ENCODE peak calls at places on chromosomes 13 and 19, in eight cellular contexts. K is esophagus muscularis mucosa, J is IMR-90, O is adrenal gland, N is breast epithelium, P is H54, L is spleen, V is uterus. E is an unnamed sample.

GRCh38 chr13:73090812-73091187 is 32.0 kb downstream of the KLF5 start:
- DNase-seq in K (no peak), J (no peak), O (no peak), N (no peak), P (no peak), L (no peak), V (no peak), E (no peak)

GRCh38 chr19:22332924-22333323 is 46.7 kb downstream of the ZNF729 start:
- DNase-seq in K (peak), J (no peak), O (no peak), N (no peak), P (no peak), L (no peak), V (no peak), E (no peak)

GRCh38 chr13:83709751-83710515 is 172.3 kb downstream of the SLITRK1 start:
- DNase-seq in K (no peak), J (no peak), O (no peak), N (no peak), P (no peak), L (no peak), V (no peak), E (no peak)

GRCh38 chr13:48194392-48194754 is 38.6 kb upstream of the ITM2B start:
- DNase-seq in K (no peak), J (no peak), O (no peak), N (no peak), P (no peak), L (no peak), V (no peak), E (no peak)

GRCh38 chr13:69199664-69200063 is 908.0 kb upstream of the ATXN8OS start:
- DNase-seq in K (no peak), J (no peak), O (no peak), N (no peak), P (no peak), L (no peak), V (no peak), E (no peak)

GRCh38 chr19:53947624-53948023 is 15.1 kb upstream of the CACNG8 start:
- DNase-seq in K (no peak), J (no peak), O (no peak), N (no peak), P (peak), L (no peak), V (no peak), E (no peak)

GRCh38 chr13:111031531-111031961 is 83.6 kb upstream of the ARHGEF7 start:
- DNase-seq in K (no peak), J (peak), O (no peak), N (no peak), P (peak), L (no peak), V (no peak), E (no peak)

GRCh38 chr13:50805805-50806204 is 37.7 kb downstream of the DLEU7 start:
- DNase-seq in K (no peak), J (peak), O (no peak), N (no peak), P (no peak), L (no peak), V (no peak), E (no peak)

GRCh38 chr13:27868639-27869435 is 51.0 kb upstream of the PDX1 start:
- DNase-seq in K (no peak), J (peak), O (no peak), N (no peak), P (no peak), L (no peak), V (no peak), E (no peak)

GRCh38 chr13:89832827-89833226 is 1514.7 kb upstream of the MIR17HG start:
- DNase-seq in K (no peak), J (peak), O (no peak), N (no peak), P (no peak), L (no peak), V (no peak), E (no peak)

GRCh38 chr19:1361601-1362384 is 21.9 kb upstream of the NDUFS7 start:
- DNase-seq in K (no peak), J (peak), O (no peak), N (no peak), P (peak), L (no peak), V (no peak), E (no peak)

GRCh38 chr19:17114414-17114831 is 38.8 kb downstream of the MYO9B start:
- DNase-seq in K (no peak), J (peak), O (no peak), N (no peak), P (no peak), L (no peak), V (no peak), E (no peak)

GRCh38 chr13:27583645-27584044 is 36.7 kb downstream of the LNX2 start:
- DNase-seq in K (no peak), J (no peak), O (no peak), N (no peak), P (no peak), L (no peak), V (no peak), E (no peak)

GRCh38 chr13:107209811-107210210 is 641.9 kb upstream of the ARGLU1 start:
- DNase-seq in K (no peak), J (peak), O (no peak), N (no peak), P (no peak), L (no peak), V (no peak), E (no peak)

GRCh38 chr13:67238277-67238859 is 8.2 kb upstream of the PCDH9 start:
- DNase-seq in K (no peak), J (peak), O (no peak), N (no peak), P (no peak), L (no peak), V (no peak), E (no peak)

GRCh38 chr13:33205804-33206221 is 79.7 kb downstream of the STARD13 start:
- DNase-seq in K (peak), J (peak), O (no peak), N (no peak), P (no peak), L (no peak), V (no peak), E (no peak)

GRCh38 chr13:111115051-111115840 is at the start of gene ARHGEF7:
- DNase-seq in K (peak), J (no peak), O (no peak), N (no peak), P (no peak), L (no peak), V (peak), E (peak)

GRCh38 chr13:43537124-43537523 is 249.6 kb downstream of the ENOX1 start:
- DNase-seq in K (no peak), J (peak), O (no peak), N (no peak), P (no peak), L (no peak), V (no peak), E (no peak)

GRCh38 chr19:28296506-28296905 is 916.4 kb downstream of the UQCRFS1 start:
- DNase-seq in K (no peak), J (no peak), O (no peak), N (no peak), P (no peak), L (no peak), V (no peak), E (no peak)

GRCh38 chr19:19545707-19546106 is 7.6 kb downstream of the CILP2 start:
- DNase-seq in K (no peak), J (no peak), O (no peak), N (no peak), P (no peak), L (no peak), V (no peak), E (no peak)

GRCh38 chr19:10667867-10668266 is 13.7 kb downstream of the ILF3 start:
- DNase-seq in K (no peak), J (no peak), O (no peak), N (no peak), P (no peak), L (no peak), V (no peak), E (no peak)

GRCh38 chr19:53553865-53554791 is 16.2 kb downstream of the ZNF331 start:
- DNase-seq in K (peak), J (peak), O (peak), N (peak), P (peak), L (peak), V (peak), E (peak)

GRCh38 chr13:102814025-102814607 is 15.2 kb downstream of the BIVM start:
- DNase-seq in K (no peak), J (no peak), O (no peak), N (no peak), P (no peak), L (no peak), V (no peak), E (no peak)

GRCh38 chr13:42047561-42048322 is 706 bp upstream of the DGKH start:
- DNase-seq in K (no peak), J (peak), O (peak), N (peak), P (peak), L (peak), V (peak), E (peak)

GRCh38 chr13:104875008-104875762 is 1660.3 kb downstream of the EFNB2 start:
- DNase-seq in K (no peak), J (no peak), O (no peak), N (no peak), P (no peak), L (no peak), V (no peak), E (no peak)

GRCh38 chr19:11373166-11373884 is 1.1 kb upstream of the SWSAP1 start:
- DNase-seq in K (no peak), J (no peak), O (no peak), N (no peak), P (no peak), L (no peak), V (no peak), E (no peak)

GRCh38 chr19:21130097-21130775 is 11.6 kb upstream of the ZNF431 start:
- DNase-seq in K (no peak), J (no peak), O (no peak), N (no peak), P (no peak), L (no peak), V (no peak), E (no peak)

GRCh38 chr19:10551698-10552301 is 8.1 kb downstream of the ATG4D start:
- DNase-seq in K (no peak), J (no peak), O (no peak), N (no peak), P (peak), L (no peak), V (no peak), E (no peak)

GRCh38 chr13:94335786-94336357 is 143.6 kb downstream of the DCT start:
- DNase-seq in K (peak), J (peak), O (no peak), N (no peak), P (no peak), L (no peak), V (no peak), E (no peak)

GRCh38 chr13:103031332-103031873 is 34.8 kb downstream of the SLC10A2 start:
- DNase-seq in K (no peak), J (no peak), O (no peak), N (no peak), P (no peak), L (no peak), V (no peak), E (peak)

DNA sequence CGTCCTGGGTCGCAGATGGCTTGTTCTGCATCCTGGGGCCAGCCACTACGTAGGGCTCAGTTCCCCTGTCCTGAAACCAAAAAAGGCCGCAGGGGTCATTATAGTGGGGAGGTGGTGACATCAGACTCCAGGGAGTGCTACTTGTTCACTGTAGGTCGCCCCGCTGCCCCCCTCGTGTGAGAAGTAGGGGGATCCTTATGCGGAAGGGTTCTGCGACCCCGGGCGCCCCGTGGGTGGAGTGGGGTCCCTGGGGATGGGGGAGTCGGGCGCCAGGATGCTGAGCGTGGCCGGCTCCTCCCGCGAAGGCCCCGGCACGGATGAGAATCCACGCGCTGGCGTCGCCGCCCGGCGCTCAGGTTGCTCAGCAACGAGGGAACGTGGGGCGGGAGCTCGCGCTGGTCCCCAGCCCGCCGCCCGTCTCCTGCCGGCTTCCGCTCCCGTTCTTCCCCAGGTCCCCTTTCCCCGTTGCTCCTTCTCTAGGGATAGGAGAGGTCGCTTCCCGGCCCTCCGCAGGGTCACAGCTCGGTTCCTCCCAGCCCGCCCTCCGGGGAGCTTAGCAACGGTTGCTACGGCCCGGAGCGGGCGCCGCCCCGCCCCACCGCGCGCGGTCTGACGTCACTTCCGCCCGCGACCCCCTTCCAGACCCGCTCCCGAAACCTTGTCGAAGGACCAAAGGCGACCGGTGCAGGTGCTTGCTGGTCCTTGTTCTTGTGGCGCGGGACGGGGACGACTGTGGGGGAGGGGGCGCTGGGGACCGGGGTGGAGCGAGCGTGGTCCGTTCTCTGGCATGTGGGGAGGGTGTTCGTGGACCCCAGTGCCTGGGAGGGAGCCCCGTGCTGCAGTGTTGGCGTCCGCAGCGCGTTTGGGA is at the start of gene NAT14:
- DNase-seq in K (no peak), J (peak), O (peak), N (no peak), P (peak), L (peak), V (peak), E (peak)
- TF ChIP-seq POLR2A in K (no peak), J (peak), O (no peak), N (no peak), P (peak), L (no peak), V (peak), E (peak)

GRCh38 chr19:18419195-18419698 is at the start of gene SSBP4:
- DNase-seq in K (no peak), J (peak), O (peak), N (no peak), P (no peak), L (peak), V (peak), E (peak)
- TF ChIP-seq POLR2A in K (no peak), J (peak), O (peak), N (no peak), P (peak), L (peak), V (peak), E (no peak)

GRCh38 chr19:37251308-37252229 is 33.6 kb downstream of the ZNF383 start:
- DNase-seq in K (peak), J (peak), O (peak), N (peak), P (peak), L (peak), V (peak), E (peak)
- TF ChIP-seq POLR2A in K (no peak), J (no peak), O (no peak), N (no peak), P (peak), L (no peak), V (peak), E (peak)

GRCh38 chr13:75482070-75482819 is at the start of gene TBC1D4:
- DNase-seq in K (peak), J (peak), O (peak), N (peak), P (peak), L (peak), V (peak), E (peak)
- TF ChIP-seq POLR2A in K (no peak), J (peak), O (no peak), N (no peak), P (peak), L (peak), V (peak), E (no peak)

DNA sequence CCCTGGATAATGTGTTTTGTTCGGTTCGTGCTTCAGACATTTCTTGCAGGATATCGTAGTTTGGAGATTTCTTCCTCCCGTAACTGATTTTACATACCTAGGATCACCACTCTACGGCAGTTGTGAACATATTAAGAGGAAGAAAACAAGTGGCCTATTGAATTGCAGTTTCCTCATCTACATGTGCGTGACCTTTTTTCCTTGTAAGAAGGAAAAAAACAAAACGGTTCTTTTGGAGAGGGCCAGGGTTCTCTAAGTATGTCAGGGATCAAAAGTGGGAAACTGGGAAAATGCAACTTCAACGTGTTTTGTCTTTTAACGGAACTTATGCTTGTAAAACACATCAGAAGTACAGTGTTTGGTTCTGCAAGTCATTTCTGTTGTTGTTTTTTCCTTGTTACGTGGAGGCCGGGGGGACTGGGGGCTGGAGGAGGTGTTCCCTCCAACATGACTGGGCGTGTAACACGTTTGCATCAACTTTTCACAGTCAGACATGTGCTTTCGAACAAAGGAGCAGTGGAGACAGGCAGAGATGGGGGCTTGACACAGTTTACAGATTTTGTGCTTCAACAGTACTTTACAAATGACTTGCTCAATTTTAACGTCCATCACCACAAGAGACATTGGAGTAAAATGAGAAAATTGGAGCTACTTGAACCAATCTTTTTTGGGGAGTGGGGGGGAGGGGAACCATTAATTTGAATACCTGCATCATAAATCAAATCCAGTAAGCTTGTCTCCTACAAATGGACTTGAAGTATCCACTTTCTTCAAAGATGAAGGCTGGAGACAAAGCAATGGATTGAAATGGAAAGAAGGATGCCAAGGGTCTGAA is 3.8 kb downstream of the ZC3H4 start:
- DNase-seq in K (no peak), J (peak), O (no peak), N (no peak), P (no peak), L (peak), V (no peak), E (no peak)
- TF ChIP-seq POLR2A in K (no peak), J (no peak), O (no peak), N (no peak), P (no peak), L (no peak), V (no peak), E (peak)

GRCh38 chr19:12611361-12611699 is 610 bp downstream of the ZNF791 start:
- DNase-seq in K (peak), J (peak), O (peak), N (peak), P (peak), L (peak), V (peak), E (no peak)

GRCh38 chr19:12606796-12607195 is 3.8 kb downstream of the ZNF490 start:
- DNase-seq in K (no peak), J (no peak), O (no peak), N (no peak), P (no peak), L (no peak), V (no peak), E (no peak)

DNA sequence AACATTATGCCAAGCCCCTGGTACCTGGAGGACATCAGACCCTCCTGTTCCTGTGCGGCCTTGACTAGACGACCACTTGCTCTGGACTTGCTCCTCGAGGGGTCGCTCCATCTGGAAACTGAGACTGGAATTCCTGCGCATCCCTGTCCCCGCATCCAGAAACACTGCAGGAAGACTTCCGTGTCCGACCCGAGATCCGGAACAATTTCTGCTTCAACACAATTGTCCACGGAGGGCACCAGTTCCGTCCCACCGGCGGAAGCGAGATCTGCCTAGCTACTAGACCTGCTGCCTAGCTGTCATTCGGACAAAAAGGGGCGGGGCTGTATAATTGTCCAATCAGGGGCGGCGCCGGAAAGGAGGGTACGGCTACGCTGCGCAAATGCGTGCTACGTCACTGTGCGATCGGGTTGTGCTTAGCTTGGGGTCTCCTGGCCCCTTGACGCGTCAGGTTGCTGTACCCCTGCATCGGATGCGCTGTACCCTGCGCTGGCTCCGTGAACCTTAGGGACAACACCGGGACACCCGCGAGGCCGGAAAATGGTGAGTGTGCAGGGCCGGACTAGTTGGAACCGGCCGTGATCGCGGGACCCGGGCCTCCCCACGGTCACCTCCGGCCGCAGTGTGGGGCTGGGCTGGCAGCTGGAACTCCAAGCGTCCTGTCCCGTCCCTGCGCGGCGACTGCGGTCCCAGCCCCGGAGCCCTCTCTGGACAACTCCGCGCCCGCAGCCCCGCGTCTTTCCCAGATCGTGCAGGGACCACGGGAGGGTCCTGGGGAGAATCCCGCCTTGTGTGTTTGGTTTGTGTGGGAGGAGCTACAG is at the start of the genes ZNF490 and ZNF791:
- DNase-seq in K (peak), J (peak), O (peak), N (peak), P (peak), L (peak), V (peak), E (peak)
- TF ChIP-seq POLR2A in K (peak), J (peak), O (peak), N (peak), P (peak), L (peak), V (peak), E (peak)

GRCh38 chr19:42402376-42403116 is 12.4 kb upstream of the CNFN start:
- DNase-seq in K (no peak), J (no peak), O (no peak), N (no peak), P (no peak), L (peak), V (no peak), E (no peak)

GRCh38 chr19:42397315-42398166 is 7.4 kb upstream of the CNFN start:
- DNase-seq in K (no peak), J (no peak), O (no peak), N (no peak), P (peak), L (no peak), V (no peak), E (no peak)

GRCh38 chr19:42400404-42400803 is 10.3 kb upstream of the CNFN start:
- DNase-seq in K (no peak), J (no peak), O (no peak), N (no peak), P (no peak), L (no peak), V (no peak), E (no peak)

GRCh38 chr19:42403586-42403985 is 13.5 kb upstream of the CNFN start:
- DNase-seq in K (no peak), J (no peak), O (no peak), N (no peak), P (no peak), L (no peak), V (no peak), E (no peak)

GRCh38 chr19:42401365-42402303 is 11.5 kb upstream of the CNFN start:
- DNase-seq in K (peak), J (peak), O (peak), N (peak), P (peak), L (peak), V (peak), E (peak)
- TF ChIP-seq POLR2A in K (no peak), J (no peak), O (peak), N (no peak), P (no peak), L (peak), V (no peak), E (no peak)

E was measured in GM12891.